ENCODE peak calls at places on chromosomes 4 and X, in seven cellular contexts. Z, X, K, O, H, F and N are unnamed samples.

GRCh38 chrX:65932173-65933084 is 107.5 kb downstream of the VSIG4 start:
- DNase-seq in Z (no peak), X (no peak), K (no peak), O (no peak), H (no peak), F (no peak), N (no peak)

GRCh38 chrX:3697701-3698279 is 15.7 kb downstream of the PRKX start:
- DNase-seq in Z (peak; percentile 74), X (peak; percentile 74), K (no peak), O (peak; percentile 30), H (peak; percentile 96), F (no peak), N (no peak)

GRCh38 chr4:103011378-103012025 is 8.0 kb downstream of the SLC9B1 start:
- DNase-seq in Z (peak; percentile 45), X (peak; percentile 51), K (no peak), O (no peak), H (no peak), F (no peak), N (no peak)

GRCh38 chr4:13561673-13562072 is 17.4 kb upstream of the NKX3-2 start:
- DNase-seq in Z (no peak), X (no peak), K (no peak), O (no peak), H (no peak), F (no peak), N (no peak)

GRCh38 chr4:99436976-99437655 is 2.0 kb upstream of the ADH7 start:
- DNase-seq in Z (no peak), X (no peak), K (no peak), O (no peak), H (no peak), F (no peak), N (no peak)

GRCh38 chr4:39713691-39714090 is 15.8 kb downstream of the UBE2K start:
- DNase-seq in Z (peak; percentile 74), X (peak; percentile 73), K (no peak), O (no peak), H (no peak), F (no peak), N (no peak)

GRCh38 chrX:109347618-109348017 is 134.3 kb downstream of the GUCY2F start:
- DNase-seq in Z (peak; percentile 79), X (peak; percentile 85), K (no peak), O (no peak), H (no peak), F (no peak), N (no peak)

GRCh38 chr4:175109933-175110332 is 191.8 kb downstream of the ADAM29 start:
- DNase-seq in Z (no peak), X (no peak), K (no peak), O (no peak), H (no peak), F (no peak), N (peak; percentile 1)

GRCh38 chr4:17846256-17846655 is 35.5 kb downstream of the NCAPG start:
- DNase-seq in Z (no peak), X (peak; percentile 25), K (no peak), O (no peak), H (no peak), F (no peak), N (no peak)

GRCh38 chrX:121179972-121180371 is 132.6 kb downstream of the GLUD2 start:
- DNase-seq in Z (no peak), X (no peak), K (no peak), O (peak; percentile 7), H (no peak), F (no peak), N (no peak)

GRCh38 chrX:56783450-56783831 is 54.4 kb downstream of the NBDY start:
- DNase-seq in Z (no peak), X (peak; percentile 23), K (no peak), O (no peak), H (no peak), F (no peak), N (no peak)